ENCODE peak calls at places on chromosomes 6 and 20, in four cellular contexts. One of them, this sample, is unnamed.

GRCh38 chr20:51305316-51306052 is 237.0 kb downstream of the NFATC2 start:
- DNase-seq in SK-N-SH: no peak
- DNase-seq in HepG2: no peak
- DNase-seq in K562: no peak
- DNase-seq in this sample: peak; percentile 23

GRCh38 chr6:159934181-159934580 is 34.7 kb upstream of the IGF2R start:
- DNase-seq in SK-N-SH: no peak
- DNase-seq in HepG2: no peak
- DNase-seq in K562: no peak
- DNase-seq in this sample: no peak

GRCh38 chr20:57619053-57619831 is 984 bp downstream of the ZBP1 start:
- DNase-seq in SK-N-SH: no peak
- DNase-seq in HepG2: no peak
- DNase-seq in K562: no peak
- DNase-seq in this sample: no peak

GRCh38 chr20:43528258-43528875 is 20.9 kb downstream of the L3MBTL1 start:
- DNase-seq in SK-N-SH: no peak
- DNase-seq in HepG2: no peak
- DNase-seq in K562: no peak
- DNase-seq in this sample: no peak

GRCh38 chr20:34651200-34651599 is 25.7 kb downstream of the PIGU start:
- DNase-seq in SK-N-SH: no peak
- DNase-seq in HepG2: no peak
- DNase-seq in K562: no peak
- DNase-seq in this sample: no peak

GRCh38 chr6:44127186-44128019 is at the start of the genes MRPL14 and TMEM63B:
- DNase-seq in SK-N-SH: peak; percentile 100
- DNase-seq in HepG2: peak; percentile 76
- DNase-seq in K562: peak; percentile 99
- DNase-seq in this sample: peak; percentile 80

GRCh38 chr6:44925100-44925739 is 402.9 kb upstream of the RUNX2 start:
- DNase-seq in SK-N-SH: peak; percentile 27
- DNase-seq in HepG2: peak; percentile 44
- DNase-seq in K562: peak; percentile 20
- DNase-seq in this sample: no peak

GRCh38 chr6:11605507-11605905 is 68.0 kb downstream of the TMEM170B start:
- DNase-seq in SK-N-SH: no peak
- DNase-seq in HepG2: no peak
- DNase-seq in K562: no peak
- DNase-seq in this sample: no peak

GRCh38 chr20:10761786-10762185 is 88.0 kb upstream of the JAG1 start:
- DNase-seq in SK-N-SH: no peak
- DNase-seq in HepG2: peak; percentile 28
- DNase-seq in K562: no peak
- DNase-seq in this sample: no peak

GRCh38 chr6:107976267-107976783 is 18.3 kb upstream of the SEC63 start:
- DNase-seq in SK-N-SH: no peak
- DNase-seq in HepG2: peak; percentile 57
- DNase-seq in K562: no peak
- DNase-seq in this sample: no peak

GRCh38 chr6:107973594-107973993 is 15.6 kb upstream of the SEC63 start:
- DNase-seq in SK-N-SH: no peak
- DNase-seq in HepG2: no peak
- DNase-seq in K562: no peak
- DNase-seq in this sample: no peak

GRCh38 chr6:107981695-107982094 is 23.7 kb upstream of the SEC63 start:
- DNase-seq in SK-N-SH: no peak
- DNase-seq in HepG2: no peak
- DNase-seq in K562: no peak
- DNase-seq in this sample: no peak

GRCh38 chr6:107972413-107973096 is 14.5 kb upstream of the SEC63 start:
- DNase-seq in SK-N-SH: peak; percentile 76
- DNase-seq in HepG2: peak; percentile 65
- DNase-seq in K562: no peak
- DNase-seq in this sample: no peak

GRCh38 chr6:107977283-107977682 is 19.3 kb upstream of the SEC63 start:
- DNase-seq in SK-N-SH: peak; percentile 42
- DNase-seq in HepG2: no peak
- DNase-seq in K562: no peak
- DNase-seq in this sample: no peak
- TF ChIP-seq FOXJ3 in SK-N-SH: no peak
- TF ChIP-seq FOXJ3 in HepG2: no peak
- TF ChIP-seq FOXJ3 in K562: no peak
- TF ChIP-seq FOXJ3 in this sample: no peak

GRCh38 chr6:139520321-139520768 is 145.9 kb upstream of the CITED2 start:
- DNase-seq in SK-N-SH: no peak
- DNase-seq in HepG2: no peak
- DNase-seq in K562: no peak
- DNase-seq in this sample: no peak

GRCh38 chr6:139519097-139519496 is 144.6 kb upstream of the CITED2 start:
- DNase-seq in SK-N-SH: no peak
- DNase-seq in HepG2: no peak
- DNase-seq in K562: no peak
- DNase-seq in this sample: no peak

GRCh38 chr6:139522471-139523220 is 148.2 kb upstream of the CITED2 start:
- DNase-seq in SK-N-SH: no peak
- DNase-seq in HepG2: no peak
- DNase-seq in K562: no peak
- DNase-seq in this sample: no peak

GRCh38 chr6:139519571-139520031 is 145.2 kb upstream of the CITED2 start:
- DNase-seq in SK-N-SH: no peak
- DNase-seq in HepG2: no peak
- DNase-seq in K562: no peak
- DNase-seq in this sample: no peak

GRCh38 chr6:139521338-139521737 is 146.9 kb upstream of the CITED2 start:
- DNase-seq in SK-N-SH: no peak
- DNase-seq in HepG2: no peak
- DNase-seq in K562: no peak
- DNase-seq in this sample: no peak
- TF ChIP-seq FOXJ3 in SK-N-SH: no peak
- TF ChIP-seq FOXJ3 in HepG2: no peak
- TF ChIP-seq FOXJ3 in K562: no peak
- TF ChIP-seq FOXJ3 in this sample: no peak

GRCh38 chr6:1176595-1176994 is 135.3 kb upstream of the FOXQ1 start:
- DNase-seq in SK-N-SH: no peak
- DNase-seq in HepG2: no peak
- DNase-seq in K562: no peak
- DNase-seq in this sample: no peak
- TF ChIP-seq FOXJ3 in SK-N-SH: no peak
- TF ChIP-seq FOXJ3 in HepG2: no peak
- TF ChIP-seq FOXJ3 in K562: no peak
- TF ChIP-seq FOXJ3 in this sample: no peak

GRCh38 chr6:37516920-37517405 is 17.3 kb upstream of the CCDC167 start:
- DNase-seq in SK-N-SH: peak; percentile 51
- DNase-seq in HepG2: no peak
- DNase-seq in K562: no peak
- DNase-seq in this sample: no peak
- TF ChIP-seq FOXJ3 in SK-N-SH: no peak
- TF ChIP-seq FOXJ3 in HepG2: no peak
- TF ChIP-seq FOXJ3 in K562: no peak
- TF ChIP-seq FOXJ3 in this sample: no peak

GRCh38 chr6:79137671-79138070 is 59.6 kb upstream of the PHIP start:
- DNase-seq in SK-N-SH: no peak
- DNase-seq in HepG2: no peak
- DNase-seq in K562: no peak
- DNase-seq in this sample: no peak
- TF ChIP-seq FOXJ3 in SK-N-SH: no peak
- TF ChIP-seq FOXJ3 in HepG2: no peak
- TF ChIP-seq FOXJ3 in K562: no peak
- TF ChIP-seq FOXJ3 in this sample: no peak

GRCh38 chr6:132548746-132549463 is 3.6 kb upstream of the TAAR8 start:
- DNase-seq in SK-N-SH: no peak
- DNase-seq in HepG2: no peak
- DNase-seq in K562: no peak
- DNase-seq in this sample: no peak
- TF ChIP-seq FOXJ3 in SK-N-SH: no peak
- TF ChIP-seq FOXJ3 in HepG2: no peak
- TF ChIP-seq FOXJ3 in K562: no peak
- TF ChIP-seq FOXJ3 in this sample: no peak

GRCh38 chr20:60203451-60203850 is 245.2 kb downstream of the CDH26 start:
- DNase-seq in SK-N-SH: no peak
- DNase-seq in HepG2: no peak
- DNase-seq in K562: no peak
- DNase-seq in this sample: no peak

GRCh38 chr20:60209048-60209447 is 250.8 kb downstream of the CDH26 start:
- DNase-seq in SK-N-SH: no peak
- DNase-seq in HepG2: no peak
- DNase-seq in K562: no peak
- DNase-seq in this sample: no peak

GRCh38 chr20:60204601-60205000 is 246.4 kb downstream of the CDH26 start:
- DNase-seq in SK-N-SH: no peak
- DNase-seq in HepG2: no peak
- DNase-seq in K562: no peak
- DNase-seq in this sample: no peak

GRCh38 chr20:60202046-60202445 is 243.8 kb downstream of the CDH26 start:
- DNase-seq in SK-N-SH: no peak
- DNase-seq in HepG2: no peak
- DNase-seq in K562: no peak
- DNase-seq in this sample: no peak

DNA sequence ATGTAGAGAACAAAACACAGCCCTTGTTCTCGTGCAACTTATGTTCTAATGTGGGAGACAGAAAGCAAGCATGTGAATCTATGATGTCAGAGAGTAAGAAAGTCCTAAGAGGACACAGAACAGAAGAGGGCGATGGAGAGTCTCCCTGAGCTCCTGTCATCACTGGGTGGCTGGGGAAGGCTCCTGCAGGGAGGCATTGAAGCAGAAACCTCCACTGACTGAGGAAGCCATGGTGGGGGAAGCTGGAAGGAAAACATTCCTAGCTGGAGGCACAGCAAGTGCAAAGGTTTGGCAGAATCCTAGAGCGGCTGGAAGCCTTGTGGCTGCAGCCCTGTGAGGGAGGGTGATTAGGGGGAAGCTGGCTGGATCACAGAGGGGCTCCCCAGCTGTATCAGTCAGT is 248.0 kb downstream of the CDH26 start:
- DNase-seq in SK-N-SH: peak; percentile 43
- DNase-seq in HepG2: peak; percentile 31
- DNase-seq in K562: no peak
- DNase-seq in this sample: peak; percentile 46
- TF ChIP-seq FOXJ3 in SK-N-SH: no peak
- TF ChIP-seq FOXJ3 in HepG2: no peak
- TF ChIP-seq FOXJ3 in K562: no peak
- TF ChIP-seq FOXJ3 in this sample: no peak